ENCODE peak calls at places on chromosomes 4 and X, in six cellular contexts. J is GM12865; Z is CD4-positive, alpha-beta T cell; C is AG09309; D is A673; K is astrocyte of the spinal cord. X is an unnamed sample.

GRCh38 chrX:39626749-39627148 is 471.0 kb downstream of the BCOR start:
- DNase-seq in J (no peak), Z (no peak), C (no peak), D (no peak), K (no peak), X (no peak)

GRCh38 chr4:172982151-172982590 is 186.4 kb upstream of the GALNT7 start:
- DNase-seq in J (peak), Z (no peak), C (no peak), D (peak), K (peak), X (no peak)

GRCh38 chr4:6674500-6675149 is 19.1 kb upstream of the S100P start:
- DNase-seq in J (peak), Z (peak), C (no peak), D (peak), K (peak), X (peak)

GRCh38 chr4:185137233-185137925 is 5.7 kb upstream of the SLC25A4 start:
- DNase-seq in J (no peak), Z (no peak), C (no peak), D (no peak), K (no peak), X (no peak)

GRCh38 chrX:96182366-96182765 is 502.3 kb upstream of the DIAPH2 start:
- DNase-seq in J (peak), Z (no peak), C (no peak), D (peak), K (peak), X (no peak)

GRCh38 chr4:106987314-106987713 is 48.8 kb downstream of the DKK2 start:
- DNase-seq in J (no peak), Z (no peak), C (no peak), D (peak), K (no peak), X (no peak)

GRCh38 chr4:113776679-113777078 is 15.1 kb upstream of the CAMK2D start:
- DNase-seq in J (no peak), Z (no peak), C (no peak), D (no peak), K (no peak), X (no peak)

GRCh38 chr4:62327612-62328297 is 1127.6 kb downstream of the ADGRL3 start:
- DNase-seq in J (no peak), Z (no peak), C (no peak), D (no peak), K (no peak), X (no peak)

GRCh38 chrX:123962794-123963373 is 1.4 kb downstream of the STAG2 start:
- DNase-seq in J (peak), Z (peak), C (peak), D (peak), K (peak), X (peak)

GRCh38 chr4:127604949-127605709 is 27.6 kb upstream of the INTU start:
- DNase-seq in J (peak), Z (no peak), C (no peak), D (peak), K (peak), X (no peak)

GRCh38 chr4:114807759-114808404 is 209.3 kb downstream of the UGT8 start:
- DNase-seq in J (peak), Z (peak), C (no peak), D (peak), K (peak), X (peak)

GRCh38 chrX:11474576-11474975 is 181.4 kb downstream of the AMELX start:
- DNase-seq in J (no peak), Z (no peak), C (no peak), D (no peak), K (no peak), X (no peak)

GRCh38 chr4:141126769-141127168 is 6.5 kb downstream of the RNF150 start:
- DNase-seq in J (no peak), Z (no peak), C (no peak), D (peak), K (no peak), X (no peak)

GRCh38 chr4:96739101-96739500 is 899.2 kb downstream of the PDHA2 start:
- DNase-seq in J (no peak), Z (no peak), C (no peak), D (no peak), K (peak), X (no peak)

GRCh38 chrX:134172588-134173259 is 64.3 kb upstream of the CCDC160 start:
- DNase-seq in J (no peak), Z (peak), C (no peak), D (peak), K (peak), X (peak)

GRCh38 chrX:24479924-24480722 is 15.0 kb downstream of the PDK3 start:
- DNase-seq in J (peak), Z (peak), C (no peak), D (no peak), K (no peak), X (peak)

GRCh38 chr4:126106658-126107057 is 791.9 kb downstream of the FAT4 start:
- DNase-seq in J (peak), Z (no peak), C (no peak), D (peak), K (no peak), X (no peak)

GRCh38 chr4:163484906-163485305 is 9.6 kb upstream of the TMA16 start:
- DNase-seq in J (peak), Z (peak), C (no peak), D (peak), K (peak), X (peak)

GRCh38 chrX:119118780-119119395 is 8.7 kb downstream of the KIAA1210 start:
- DNase-seq in J (peak), Z (peak), C (peak), D (peak), K (peak), X (peak)

GRCh38 chrX:134761788-134762187 is 103.5 kb upstream of the PLAC1 start:
- DNase-seq in J (peak), Z (no peak), C (no peak), D (peak), K (no peak), X (peak)

GRCh38 chr4:126526335-126526734 is 1106.4 kb upstream of the INTU start:
- DNase-seq in J (no peak), Z (no peak), C (no peak), D (no peak), K (no peak), X (no peak)

GRCh38 chrX:71870337-71871098 is 40.1 kb upstream of the NHSL2 start:
- DNase-seq in J (peak), Z (no peak), C (no peak), D (peak), K (peak), X (no peak)

GRCh38 chr4:845233-845835 is 19.4 kb upstream of the CPLX1 start:
- DNase-seq in J (no peak), Z (no peak), C (no peak), D (no peak), K (peak), X (no peak)

GRCh38 chr4:38322709-38323108 is 341.3 kb upstream of the KLF3 start:
- DNase-seq in J (no peak), Z (no peak), C (peak), D (peak), K (peak), X (no peak)

GRCh38 chr4:71251266-71251665 is 87.6 kb upstream of the SLC4A4 start:
- DNase-seq in J (no peak), Z (no peak), C (peak), D (no peak), K (no peak), X (no peak)

GRCh38 chrX:120840826-120841225 is 34.8 kb downstream of the CT47B1 start:
- DNase-seq in J (no peak), Z (no peak), C (peak), D (peak), K (peak), X (no peak)

GRCh38 chr4:147370881-147371280 is 110.0 kb upstream of the EDNRA start:
- DNase-seq in J (no peak), Z (no peak), C (no peak), D (no peak), K (no peak), X (no peak)

GRCh38 chrX:34338046-34338445 is 205.9 kb upstream of the FAM47A start:
- DNase-seq in J (no peak), Z (no peak), C (no peak), D (peak), K (no peak), X (no peak)

GRCh38 chrX:34341814-34342213 is 209.7 kb upstream of the FAM47A start:
- DNase-seq in J (no peak), Z (no peak), C (no peak), D (no peak), K (no peak), X (no peak)

GRCh38 chrX:34343001-34343400 is 210.9 kb upstream of the FAM47A start:
- DNase-seq in J (no peak), Z (no peak), C (no peak), D (no peak), K (no peak), X (no peak)

DNA sequence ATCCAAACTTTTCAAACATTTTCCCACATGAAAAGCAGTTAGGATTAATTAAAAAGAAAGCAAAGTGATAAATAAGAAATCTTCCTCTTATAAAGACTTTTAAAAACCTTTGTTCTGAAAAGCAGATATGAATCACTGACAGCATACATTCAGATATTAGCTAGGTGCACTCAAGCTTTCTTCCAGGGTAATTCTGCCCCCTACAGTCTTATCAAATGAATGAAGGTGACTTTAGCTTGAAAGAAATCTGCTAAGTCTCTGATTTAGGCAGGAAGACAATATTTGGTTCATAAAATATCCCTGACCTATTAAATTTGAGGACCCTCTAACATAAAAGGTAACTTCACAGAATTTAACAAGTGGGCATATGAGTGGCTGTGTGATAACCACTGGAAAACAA is 209.1 kb upstream of the FAM47A start:
- DNase-seq in J (no peak), Z (no peak), C (no peak), D (peak), K (no peak), X (no peak)
- TF ChIP-seq CTCF in J (no peak), Z (no peak), C (no peak), D (peak), K (no peak), X (no peak)

GRCh38 chrX:13891367-13892146 is 74.7 kb upstream of the GPM6B start:
- DNase-seq in J (peak), Z (no peak), C (no peak), D (no peak), K (no peak), X (no peak)
- TF ChIP-seq CTCF in J (no peak), Z (no peak), C (no peak), D (no peak), K (no peak), X (no peak)

DNA sequence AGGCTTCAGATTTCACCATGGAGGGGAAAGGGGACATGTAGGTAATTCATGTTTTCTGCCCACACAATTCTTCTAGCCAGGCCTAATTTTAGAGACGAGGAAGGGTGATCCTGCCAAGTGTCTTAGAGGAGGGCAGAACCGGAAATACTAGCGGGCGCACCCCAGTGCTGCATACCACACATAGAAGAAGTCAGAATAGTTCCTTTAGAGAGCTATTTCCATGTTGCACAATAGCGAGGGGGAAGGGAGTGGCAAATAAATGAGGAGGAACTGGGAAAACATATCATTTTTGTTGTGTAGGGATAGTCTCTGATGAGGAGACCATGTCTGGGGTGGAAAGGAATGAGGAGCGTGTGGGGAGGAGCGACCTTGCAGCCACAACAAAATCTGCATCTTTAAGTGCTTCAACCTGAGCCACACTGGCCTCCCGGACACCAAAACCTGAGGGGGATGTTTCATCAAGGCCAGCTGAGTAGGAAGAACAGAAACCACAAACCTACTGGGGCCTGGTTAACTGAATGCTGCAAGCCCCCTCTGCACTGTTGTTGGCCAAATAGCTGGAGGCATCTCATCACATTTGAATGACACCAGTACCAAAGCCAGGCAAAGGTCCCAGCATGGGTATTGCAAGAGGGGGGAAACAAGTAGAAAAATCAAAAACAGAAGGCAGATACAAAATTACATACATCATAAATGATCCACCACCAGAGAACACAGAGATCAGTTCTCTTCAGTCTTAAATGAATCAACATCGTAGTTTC is 26.7 kb upstream of the C1QTNF7 start:
- DNase-seq in J (peak), Z (no peak), C (peak), D (peak), K (peak), X (no peak)
- TF ChIP-seq CTCF in J (no peak), Z (no peak), C (no peak), D (no peak), K (no peak), X (no peak)

GRCh38 chr4:153465145-153465544 is 1.0 kb upstream of the TMEM131L start:
- DNase-seq in J (no peak), Z (no peak), C (no peak), D (peak), K (no peak), X (no peak)

GRCh38 chr4:153466637-153467153 is 535 bp downstream of the TMEM131L start:
- DNase-seq in J (no peak), Z (no peak), C (no peak), D (no peak), K (no peak), X (no peak)

GRCh38 chr4:153465922-153466636 is at the start of gene TMEM131L:
- DNase-seq in J (peak), Z (peak), C (no peak), D (peak), K (peak), X (peak)

GRCh38 chr4:153464068-153464467 is 2.1 kb upstream of the TMEM131L start:
- DNase-seq in J (no peak), Z (no peak), C (no peak), D (peak), K (peak), X (no peak)

DNA sequence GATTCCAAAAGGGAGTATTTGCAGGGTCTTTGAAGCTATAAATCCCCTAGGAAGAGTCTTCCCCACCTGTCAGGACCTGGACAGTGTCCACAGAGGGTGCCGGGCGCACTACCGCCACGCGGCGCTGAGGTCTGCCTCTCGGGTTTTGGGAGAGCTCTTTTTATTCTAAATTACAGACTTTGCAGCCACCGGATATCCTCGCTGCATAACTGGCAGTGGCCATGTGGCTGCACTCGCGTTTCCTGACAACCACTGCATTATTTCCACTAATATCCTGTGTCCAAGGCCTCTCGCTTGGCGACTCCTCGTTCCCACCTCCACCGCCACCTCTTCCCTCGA is 608 bp upstream of the TMEM131L start:
- DNase-seq in J (peak), Z (no peak), C (no peak), D (peak), K (peak), X (peak)
- TF ChIP-seq CTCF in J (no peak), Z (no peak), C (peak), D (peak), K (peak), X (no peak)

DNA sequence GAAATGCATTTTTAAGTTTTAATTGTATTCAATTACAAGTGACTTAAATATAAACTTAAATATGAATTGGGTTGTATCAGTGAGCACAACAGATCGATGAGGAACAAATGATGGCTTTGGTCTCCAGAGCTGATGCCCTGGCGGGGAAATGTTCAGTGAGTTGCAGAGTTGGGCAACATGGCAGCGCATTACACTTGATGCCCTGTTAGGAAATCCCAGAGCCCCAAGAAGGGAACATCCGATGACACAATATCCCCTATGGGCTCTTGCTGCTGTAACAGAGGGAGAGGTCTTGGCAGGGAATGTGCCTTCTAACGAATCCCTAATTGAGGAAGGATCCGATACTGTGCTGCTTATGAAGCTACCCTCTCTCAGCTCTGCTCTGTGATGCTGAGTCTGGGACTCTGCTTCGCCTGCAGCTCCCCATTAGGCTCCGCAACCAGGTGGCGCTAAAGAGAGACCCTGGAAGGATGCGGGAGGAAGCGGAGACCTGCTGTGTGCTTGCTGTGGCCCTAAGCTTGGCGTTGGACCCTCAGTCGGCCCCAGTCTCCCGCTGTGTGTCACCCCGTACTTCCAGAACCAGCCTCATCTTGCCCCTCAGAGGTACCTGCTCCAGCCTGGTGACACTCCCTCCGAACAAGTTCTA is 38.9 kb downstream of the PDHA1 start:
- DNase-seq in J (peak), Z (peak), C (no peak), D (peak), K (peak), X (peak)
- TF ChIP-seq CTCF in J (peak), Z (peak), C (peak), D (peak), K (peak), X (peak)

DNA sequence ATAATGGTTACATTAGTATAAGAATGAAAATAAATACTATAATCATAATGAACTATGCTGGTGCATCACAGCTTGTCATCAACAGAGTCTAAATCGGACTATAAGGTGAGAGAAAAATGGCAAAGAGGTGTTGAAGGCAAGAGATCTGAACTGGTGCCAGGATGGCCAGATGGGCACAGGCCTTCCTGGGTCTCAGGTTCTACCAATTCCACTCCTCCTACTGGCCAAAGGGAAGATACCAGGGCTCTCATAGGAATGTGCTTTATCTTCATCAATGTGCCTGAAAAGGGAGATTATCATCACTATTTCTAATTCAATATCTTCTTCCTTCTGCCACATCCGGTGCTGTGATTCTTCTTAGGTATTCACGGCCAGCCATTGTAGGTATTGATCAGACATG is 107.6 kb downstream of the GASK1B start:
- DNase-seq in J (no peak), Z (no peak), C (no peak), D (peak), K (no peak), X (no peak)
- TF ChIP-seq CTCF in J (no peak), Z (no peak), C (no peak), D (peak), K (no peak), X (no peak)

DNA sequence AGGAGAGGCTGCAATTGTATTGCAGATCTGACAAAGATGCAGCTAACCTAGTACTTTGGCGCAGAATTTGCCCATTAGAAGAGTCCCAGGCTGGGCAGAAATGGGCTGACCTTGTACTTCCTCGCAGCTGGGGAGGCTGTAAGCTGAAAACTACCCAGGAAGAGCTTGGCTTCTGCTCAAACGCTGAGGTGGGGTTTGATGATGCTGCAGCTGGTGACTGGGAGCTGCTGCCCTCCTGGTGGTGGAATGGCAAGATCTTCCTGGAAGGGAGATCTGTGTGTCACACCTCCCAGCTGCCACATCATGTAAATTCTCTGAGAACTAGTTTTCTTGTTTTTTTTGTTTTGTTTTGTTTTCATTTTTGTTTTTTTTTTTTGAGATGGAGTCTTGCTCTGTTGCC is 17.4 kb downstream of the CCNG2 start:
- DNase-seq in J (no peak), Z (no peak), C (no peak), D (no peak), K (peak), X (no peak)
- TF ChIP-seq CTCF in J (no peak), Z (no peak), C (no peak), D (no peak), K (no peak), X (no peak)

GRCh38 chr4:150582881-150583286 is 933 bp downstream of the MAB21L2 start:
- DNase-seq in J (no peak), Z (no peak), C (no peak), D (no peak), K (peak), X (peak)
- TF ChIP-seq CTCF in J (no peak), Z (no peak), C (no peak), D (no peak), K (no peak), X (no peak)

GRCh38 chr4:109472343-109472761 is 38.7 kb downstream of the SEC24B start:
- DNase-seq in J (no peak), Z (no peak), C (peak), D (peak), K (peak), X (no peak)

GRCh38 chr4:109469915-109470314 is 36.3 kb downstream of the SEC24B start:
- DNase-seq in J (no peak), Z (no peak), C (no peak), D (no peak), K (no peak), X (no peak)

DNA sequence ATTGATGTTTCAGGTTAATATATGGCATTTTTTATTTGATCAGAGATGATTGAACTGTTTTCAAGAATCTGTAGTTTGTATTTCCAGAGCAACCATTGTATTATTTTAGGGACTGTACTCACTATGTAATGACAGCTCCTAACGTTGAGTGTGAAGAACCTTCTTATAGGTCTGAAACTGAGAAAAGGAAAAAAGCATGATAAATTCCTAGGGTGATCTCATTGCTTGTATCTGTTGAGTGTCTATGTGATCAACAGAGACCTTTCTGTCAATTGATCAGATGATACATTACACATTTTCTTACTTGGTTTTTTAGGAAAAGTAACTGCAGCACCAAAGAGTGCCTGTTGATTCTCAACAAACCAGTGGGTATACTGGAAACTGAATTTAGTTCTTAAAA is 40.2 kb downstream of the SEC24B start:
- DNase-seq in J (no peak), Z (no peak), C (no peak), D (no peak), K (no peak), X (no peak)
- TF ChIP-seq CTCF in J (no peak), Z (no peak), C (no peak), D (no peak), K (no peak), X (no peak)